ENCODE peak calls at places on chromosomes 4 and X, in eight cellular contexts. One of them, this sample, is unnamed.

GRCh38 chr4:154487144-154487543 is 4.5 kb downstream of the DCHS2 start:
- DNase-seq in mesothelial cell of epicardium: no peak
- DNase-seq in ascending aorta: no peak
- DNase-seq in left lung: no peak
- DNase-seq in progenitor cell of endocrine pancreas: no peak
- DNase-seq in GM13977: no peak
- DNase-seq in nephron progenitor cell: no peak
- DNase-seq in brain microvascular endothelial cell: no peak
- DNase-seq in this sample: no peak

GRCh38 chrX:13898084-13898483 is 81.2 kb upstream of the GPM6B start:
- DNase-seq in mesothelial cell of epicardium: no peak
- DNase-seq in ascending aorta: peak; percentile 69
- DNase-seq in left lung: no peak
- DNase-seq in progenitor cell of endocrine pancreas: no peak
- DNase-seq in GM13977: peak; percentile 22
- DNase-seq in nephron progenitor cell: peak; percentile 2
- DNase-seq in brain microvascular endothelial cell: peak; percentile 6
- DNase-seq in this sample: no peak

GRCh38 chrX:859329-859728 is 228.7 kb downstream of the SHOX start:
- DNase-seq in mesothelial cell of epicardium: no peak
- DNase-seq in ascending aorta: no peak
- DNase-seq in left lung: no peak
- DNase-seq in progenitor cell of endocrine pancreas: no peak
- DNase-seq in GM13977: no peak
- DNase-seq in nephron progenitor cell: no peak
- DNase-seq in brain microvascular endothelial cell: no peak
- DNase-seq in this sample: no peak

GRCh38 chr4:40055379-40055872 is 1.2 kb upstream of the N4BP2 start:
- DNase-seq in mesothelial cell of epicardium: no peak
- DNase-seq in ascending aorta: no peak
- DNase-seq in left lung: no peak
- DNase-seq in progenitor cell of endocrine pancreas: no peak
- DNase-seq in GM13977: peak; percentile 69
- DNase-seq in nephron progenitor cell: no peak
- DNase-seq in brain microvascular endothelial cell: no peak
- DNase-seq in this sample: no peak

GRCh38 chr4:141788169-141788915 is 152.0 kb downstream of the IL15 start:
- DNase-seq in mesothelial cell of epicardium: no peak
- DNase-seq in ascending aorta: no peak
- DNase-seq in left lung: no peak
- DNase-seq in progenitor cell of endocrine pancreas: no peak
- DNase-seq in GM13977: no peak
- DNase-seq in nephron progenitor cell: no peak
- DNase-seq in brain microvascular endothelial cell: peak; percentile 76
- DNase-seq in this sample: no peak

GRCh38 chrX:13050151-13050550 is 5.7 kb upstream of the FAM9C start:
- DNase-seq in mesothelial cell of epicardium: no peak
- DNase-seq in ascending aorta: no peak
- DNase-seq in left lung: no peak
- DNase-seq in progenitor cell of endocrine pancreas: no peak
- DNase-seq in GM13977: no peak
- DNase-seq in nephron progenitor cell: no peak
- DNase-seq in brain microvascular endothelial cell: no peak
- DNase-seq in this sample: no peak

GRCh38 chr4:159248383-159249178 is 145.7 kb downstream of the RAPGEF2 start:
- DNase-seq in mesothelial cell of epicardium: no peak
- DNase-seq in ascending aorta: no peak
- DNase-seq in left lung: no peak
- DNase-seq in progenitor cell of endocrine pancreas: no peak
- DNase-seq in GM13977: no peak
- DNase-seq in nephron progenitor cell: no peak
- DNase-seq in brain microvascular endothelial cell: peak; percentile 57
- DNase-seq in this sample: no peak

GRCh38 chr4:64158648-64159326 is 250.5 kb downstream of the TECRL start:
- DNase-seq in mesothelial cell of epicardium: no peak
- DNase-seq in ascending aorta: no peak
- DNase-seq in left lung: no peak
- DNase-seq in progenitor cell of endocrine pancreas: peak; percentile 40
- DNase-seq in GM13977: peak; percentile 40
- DNase-seq in nephron progenitor cell: peak; percentile 67
- DNase-seq in brain microvascular endothelial cell: peak; percentile 42
- DNase-seq in this sample: no peak

GRCh38 chr4:4651811-4652609 is 110.2 kb upstream of the STX18 start:
- DNase-seq in mesothelial cell of epicardium: no peak
- DNase-seq in ascending aorta: no peak
- DNase-seq in left lung: no peak
- DNase-seq in progenitor cell of endocrine pancreas: no peak
- DNase-seq in GM13977: no peak
- DNase-seq in nephron progenitor cell: no peak
- DNase-seq in brain microvascular endothelial cell: no peak
- DNase-seq in this sample: no peak

GRCh38 chrX:20313889-20314288 is 47.2 kb upstream of the RPS6KA3 start:
- DNase-seq in mesothelial cell of epicardium: no peak
- DNase-seq in ascending aorta: no peak
- DNase-seq in left lung: no peak
- DNase-seq in progenitor cell of endocrine pancreas: no peak
- DNase-seq in GM13977: no peak
- DNase-seq in nephron progenitor cell: no peak
- DNase-seq in brain microvascular endothelial cell: no peak
- DNase-seq in this sample: no peak

GRCh38 chr4:15104825-15105224 is 102.5 kb downstream of the CPEB2 start:
- DNase-seq in mesothelial cell of epicardium: no peak
- DNase-seq in ascending aorta: no peak
- DNase-seq in left lung: no peak
- DNase-seq in progenitor cell of endocrine pancreas: no peak
- DNase-seq in GM13977: no peak
- DNase-seq in nephron progenitor cell: no peak
- DNase-seq in brain microvascular endothelial cell: peak; percentile 3
- DNase-seq in this sample: no peak

GRCh38 chrX:107571296-107571998 is 56.9 kb upstream of the PRPS1 start:
- DNase-seq in mesothelial cell of epicardium: no peak
- DNase-seq in ascending aorta: no peak
- DNase-seq in left lung: no peak
- DNase-seq in progenitor cell of endocrine pancreas: no peak
- DNase-seq in GM13977: no peak
- DNase-seq in nephron progenitor cell: no peak
- DNase-seq in brain microvascular endothelial cell: peak; percentile 92
- DNase-seq in this sample: no peak

GRCh38 chrX:103155201-103155600 is 59.7 kb upstream of the BEX4 start:
- DNase-seq in mesothelial cell of epicardium: no peak
- DNase-seq in ascending aorta: no peak
- DNase-seq in left lung: no peak
- DNase-seq in progenitor cell of endocrine pancreas: no peak
- DNase-seq in GM13977: no peak
- DNase-seq in nephron progenitor cell: no peak
- DNase-seq in brain microvascular endothelial cell: no peak
- DNase-seq in this sample: no peak

GRCh38 chr4:112361181-112361791 is 64.1 kb downstream of the ALPK1 start:
- DNase-seq in mesothelial cell of epicardium: no peak
- DNase-seq in ascending aorta: no peak
- DNase-seq in left lung: peak; percentile 13
- DNase-seq in progenitor cell of endocrine pancreas: no peak
- DNase-seq in GM13977: no peak
- DNase-seq in nephron progenitor cell: no peak
- DNase-seq in brain microvascular endothelial cell: peak; percentile 54
- DNase-seq in this sample: no peak

GRCh38 chr4:145909331-145909730 is 29.3 kb downstream of the ZNF827 start:
- DNase-seq in mesothelial cell of epicardium: no peak
- DNase-seq in ascending aorta: no peak
- DNase-seq in left lung: no peak
- DNase-seq in progenitor cell of endocrine pancreas: no peak
- DNase-seq in GM13977: no peak
- DNase-seq in nephron progenitor cell: peak; percentile 28
- DNase-seq in brain microvascular endothelial cell: no peak
- DNase-seq in this sample: no peak

GRCh38 chr4:121726642-121727268 is 30.0 kb upstream of the ANXA5 start:
- DNase-seq in mesothelial cell of epicardium: no peak
- DNase-seq in ascending aorta: no peak
- DNase-seq in left lung: no peak
- DNase-seq in progenitor cell of endocrine pancreas: no peak
- DNase-seq in GM13977: peak; percentile 58
- DNase-seq in nephron progenitor cell: peak; percentile 10
- DNase-seq in brain microvascular endothelial cell: peak; percentile 48
- DNase-seq in this sample: no peak

GRCh38 chr4:176302283-176303275 is 17.2 kb upstream of the SPCS3 start:
- DNase-seq in mesothelial cell of epicardium: no peak
- DNase-seq in ascending aorta: no peak
- DNase-seq in left lung: no peak
- DNase-seq in progenitor cell of endocrine pancreas: no peak
- DNase-seq in GM13977: no peak
- DNase-seq in nephron progenitor cell: no peak
- DNase-seq in brain microvascular endothelial cell: peak; percentile 52
- DNase-seq in this sample: no peak

GRCh38 chrX:130125090-130125489 is 14.8 kb upstream of the ELF4 start:
- DNase-seq in mesothelial cell of epicardium: no peak
- DNase-seq in ascending aorta: peak; percentile 83
- DNase-seq in left lung: no peak
- DNase-seq in progenitor cell of endocrine pancreas: no peak
- DNase-seq in GM13977: no peak
- DNase-seq in nephron progenitor cell: no peak
- DNase-seq in brain microvascular endothelial cell: no peak
- DNase-seq in this sample: no peak

GRCh38 chr4:124943938-124944337 is 231.4 kb upstream of the ANKRD50 start:
- DNase-seq in mesothelial cell of epicardium: no peak
- DNase-seq in ascending aorta: no peak
- DNase-seq in left lung: no peak
- DNase-seq in progenitor cell of endocrine pancreas: no peak
- DNase-seq in GM13977: no peak
- DNase-seq in nephron progenitor cell: no peak
- DNase-seq in brain microvascular endothelial cell: no peak
- DNase-seq in this sample: no peak

GRCh38 chr4:74794341-74794801 is at the start of gene BTC:
- DNase-seq in mesothelial cell of epicardium: no peak
- DNase-seq in ascending aorta: peak; percentile 65
- DNase-seq in left lung: peak; percentile 80
- DNase-seq in progenitor cell of endocrine pancreas: peak; percentile 48
- DNase-seq in GM13977: peak; percentile 24
- DNase-seq in nephron progenitor cell: peak; percentile 29
- DNase-seq in brain microvascular endothelial cell: no peak
- DNase-seq in this sample: no peak
- TF ChIP-seq CTCF in mesothelial cell of epicardium: no peak
- TF ChIP-seq CTCF in ascending aorta: peak; percentile 34
- TF ChIP-seq CTCF in left lung: no peak
- TF ChIP-seq CTCF in progenitor cell of endocrine pancreas: peak; percentile 56
- TF ChIP-seq CTCF in GM13977: no peak
- TF ChIP-seq CTCF in nephron progenitor cell: no peak
- TF ChIP-seq CTCF in brain microvascular endothelial cell: peak; percentile 65
- TF ChIP-seq CTCF in this sample: no peak

GRCh38 chrX:6667048-6667768 is 132.3 kb upstream of the VCX3A start:
- DNase-seq in mesothelial cell of epicardium: no peak
- DNase-seq in ascending aorta: no peak
- DNase-seq in left lung: no peak
- DNase-seq in progenitor cell of endocrine pancreas: no peak
- DNase-seq in GM13977: no peak
- DNase-seq in nephron progenitor cell: no peak
- DNase-seq in brain microvascular endothelial cell: no peak
- DNase-seq in this sample: no peak
- TF ChIP-seq CTCF in mesothelial cell of epicardium: no peak
- TF ChIP-seq CTCF in ascending aorta: no peak
- TF ChIP-seq CTCF in left lung: no peak
- TF ChIP-seq CTCF in progenitor cell of endocrine pancreas: no peak
- TF ChIP-seq CTCF in GM13977: no peak
- TF ChIP-seq CTCF in nephron progenitor cell: no peak
- TF ChIP-seq CTCF in brain microvascular endothelial cell: no peak
- TF ChIP-seq CTCF in this sample: no peak

DNA sequence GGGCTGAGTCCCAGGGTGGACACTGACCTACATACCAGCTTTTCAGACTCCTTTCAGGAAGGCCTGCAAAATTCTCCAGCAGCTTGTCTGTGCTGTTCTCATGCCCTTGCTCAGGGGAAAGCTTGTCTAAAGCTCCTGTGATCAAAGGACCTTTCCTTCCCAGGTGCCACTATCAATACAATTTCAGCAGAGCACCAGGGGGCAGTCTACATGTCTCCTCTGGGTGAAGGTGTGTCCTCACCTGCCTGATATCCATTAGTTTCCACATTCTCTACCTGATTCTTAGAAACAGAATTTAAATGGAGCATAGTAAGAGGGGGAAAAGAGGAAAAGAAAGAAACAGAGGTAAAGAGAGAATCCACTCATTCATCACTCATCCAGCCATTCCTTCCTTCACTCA is 114.2 kb downstream of the PPARGC1A start:
- DNase-seq in mesothelial cell of epicardium: no peak
- DNase-seq in ascending aorta: no peak
- DNase-seq in left lung: no peak
- DNase-seq in progenitor cell of endocrine pancreas: no peak
- DNase-seq in GM13977: no peak
- DNase-seq in nephron progenitor cell: no peak
- DNase-seq in brain microvascular endothelial cell: no peak
- DNase-seq in this sample: no peak
- TF ChIP-seq CTCF in mesothelial cell of epicardium: no peak
- TF ChIP-seq CTCF in ascending aorta: no peak
- TF ChIP-seq CTCF in left lung: no peak
- TF ChIP-seq CTCF in progenitor cell of endocrine pancreas: peak; percentile 40
- TF ChIP-seq CTCF in GM13977: no peak
- TF ChIP-seq CTCF in nephron progenitor cell: no peak
- TF ChIP-seq CTCF in brain microvascular endothelial cell: peak; percentile 19
- TF ChIP-seq CTCF in this sample: no peak

DNA sequence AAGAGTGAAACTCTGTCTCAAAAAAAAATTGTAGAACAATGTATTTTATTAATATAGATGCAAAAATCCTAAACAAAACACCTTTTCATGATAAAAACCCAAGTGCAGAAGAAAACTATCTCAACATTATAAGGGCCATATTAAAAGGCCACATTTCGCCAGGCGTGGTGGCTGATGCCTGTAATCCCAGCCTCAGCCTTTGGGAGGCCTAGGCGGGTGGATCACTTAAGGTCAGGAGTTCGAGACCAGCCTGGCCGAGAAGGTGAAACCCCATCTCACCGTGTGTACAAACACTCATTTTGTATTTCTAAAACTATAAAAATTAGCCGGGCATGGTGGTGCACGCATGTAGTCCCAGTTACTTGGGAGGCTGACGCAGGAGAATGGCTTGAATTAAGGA is 9.9 kb upstream of the FAM193A start:
- DNase-seq in mesothelial cell of epicardium: no peak
- DNase-seq in ascending aorta: no peak
- DNase-seq in left lung: no peak
- DNase-seq in progenitor cell of endocrine pancreas: no peak
- DNase-seq in GM13977: no peak
- DNase-seq in nephron progenitor cell: no peak
- DNase-seq in brain microvascular endothelial cell: no peak
- DNase-seq in this sample: no peak
- TF ChIP-seq CTCF in mesothelial cell of epicardium: no peak
- TF ChIP-seq CTCF in ascending aorta: no peak
- TF ChIP-seq CTCF in left lung: no peak
- TF ChIP-seq CTCF in progenitor cell of endocrine pancreas: no peak
- TF ChIP-seq CTCF in GM13977: no peak
- TF ChIP-seq CTCF in nephron progenitor cell: no peak
- TF ChIP-seq CTCF in brain microvascular endothelial cell: no peak
- TF ChIP-seq CTCF in this sample: no peak

GRCh38 chrX:151790421-151791160 is 56.0 kb downstream of the CNGA2 start:
- DNase-seq in mesothelial cell of epicardium: no peak
- DNase-seq in ascending aorta: no peak
- DNase-seq in left lung: no peak
- DNase-seq in progenitor cell of endocrine pancreas: no peak
- DNase-seq in GM13977: no peak
- DNase-seq in nephron progenitor cell: no peak
- DNase-seq in brain microvascular endothelial cell: no peak
- DNase-seq in this sample: no peak
- TF ChIP-seq CTCF in mesothelial cell of epicardium: no peak
- TF ChIP-seq CTCF in ascending aorta: no peak
- TF ChIP-seq CTCF in left lung: no peak
- TF ChIP-seq CTCF in progenitor cell of endocrine pancreas: no peak
- TF ChIP-seq CTCF in GM13977: no peak
- TF ChIP-seq CTCF in nephron progenitor cell: no peak
- TF ChIP-seq CTCF in brain microvascular endothelial cell: no peak
- TF ChIP-seq CTCF in this sample: no peak

GRCh38 chr4:69823481-69824186 is 36.3 kb downstream of the SULT1E1 start:
- DNase-seq in mesothelial cell of epicardium: no peak
- DNase-seq in ascending aorta: no peak
- DNase-seq in left lung: no peak
- DNase-seq in progenitor cell of endocrine pancreas: no peak
- DNase-seq in GM13977: no peak
- DNase-seq in nephron progenitor cell: no peak
- DNase-seq in brain microvascular endothelial cell: peak; percentile 60
- DNase-seq in this sample: no peak
- TF ChIP-seq CTCF in mesothelial cell of epicardium: no peak
- TF ChIP-seq CTCF in ascending aorta: no peak
- TF ChIP-seq CTCF in left lung: peak; percentile 51
- TF ChIP-seq CTCF in progenitor cell of endocrine pancreas: peak; percentile 50
- TF ChIP-seq CTCF in GM13977: peak; percentile 41
- TF ChIP-seq CTCF in nephron progenitor cell: no peak
- TF ChIP-seq CTCF in brain microvascular endothelial cell: peak; percentile 83
- TF ChIP-seq CTCF in this sample: peak; percentile 67